ENCODE peak calls at places on chromosomes 11 and 22, in six cellular contexts. T, Q, X, B, V and S are unnamed samples.

GRCh38 chr11:128896356-128896755 is 5.2 kb downstream of the KCNJ5 start:
- DNase-seq in T (no peak), Q (no peak), X (no peak), B (no peak), V (no peak), S (peak)

GRCh38 chr11:64868904-64869570 is 9.4 kb downstream of the EHD1 start:
- DNase-seq in B (peak), V (peak), X (no peak), T (peak), Q (peak), S (no peak)

GRCh38 chr11:73866586-73866996 is 10.1 kb downstream of the COA4 start:
- DNase-seq in V (no peak), T (no peak), B (peak), X (no peak), Q (no peak), S (peak)

GRCh38 chr11:19367051-19367709 is 126.4 kb upstream of the E2F8 start:
- DNase-seq in Q (no peak), T (no peak), B (peak), X (no peak), V (no peak), S (no peak)

GRCh38 chr11:64268687-64269379 is 15.6 kb downstream of the BAD start:
- DNase-seq in X (peak), Q (peak), T (peak), V (no peak), B (peak), S (peak)

GRCh38 chr11:62921573-62922188 is 518 bp upstream of the CHRM1 start:
- DNase-seq in T (peak), X (peak), Q (no peak), V (no peak), B (peak), S (no peak)

GRCh38 chr22:48785792-48786678 is 1041.6 kb downstream of the BRD1 start:
- DNase-seq in B (no peak), T (no peak), Q (no peak), V (no peak), X (no peak), S (peak)

GRCh38 chr11:2312232-2313042 is 10.6 kb downstream of the TSPAN32 start:
- DNase-seq in Q (no peak), V (no peak), B (peak), T (peak), X (peak), S (peak)

GRCh38 chr11:10122337-10123197 is 171.5 kb downstream of the SBF2 start:
- DNase-seq in B (peak), V (no peak), Q (no peak), X (no peak), T (no peak), S (peak)

GRCh38 chr11:124481365-124482323 is 36.1 kb upstream of the OR8B8 start:
- DNase-seq in B (peak), Q (peak), V (no peak), T (no peak), X (no peak), S (no peak)

GRCh38 chr22:46104170-46104880 is 46.0 kb upstream of the PPARA start:
- DNase-seq in X (peak), T (peak), B (no peak), V (no peak), Q (no peak), S (no peak)

GRCh38 chr22:17205432-17205831 is 13.8 kb downstream of the ADA2 start:
- DNase-seq in B (no peak), V (no peak), X (no peak), Q (no peak), T (no peak), S (no peak)